ENCODE peak calls at places on chromosomes 12 and 14, in ten cellular contexts. One of them, this sample, is unnamed. For H3K4me1, the result is how much of the 10 kb centered on the place peaks cover.

GRCh38 chr12:79688376-79689040 is 2.3 kb downstream of the PAWR start:
- DNase-seq in prostate gland: no peak
- DNase-seq in HepG2: no peak
- DNase-seq in breast epithelium: no peak
- DNase-seq in esophagus muscularis mucosa: no peak
- DNase-seq in upper lobe of left lung: no peak
- DNase-seq in transverse colon: no peak
- DNase-seq in spleen: no peak
- DNase-seq in SK-N-SH: no peak
- DNase-seq in vagina: no peak
- DNase-seq in this sample: no peak

GRCh38 chr12:126434412-126434811 is 1369.2 kb downstream of the AACS start:
- DNase-seq in esophagus muscularis mucosa: no peak
- DNase-seq in upper lobe of left lung: no peak
- DNase-seq in breast epithelium: no peak
- DNase-seq in HepG2: no peak
- DNase-seq in prostate gland: no peak
- DNase-seq in spleen: no peak
- DNase-seq in transverse colon: no peak
- DNase-seq in vagina: no peak
- DNase-seq in SK-N-SH: no peak
- DNase-seq in this sample: no peak

GRCh38 chr14:92747701-92748258 is 647 bp downstream of the LGMN start:
- DNase-seq in SK-N-SH: peak
- DNase-seq in prostate gland: peak
- DNase-seq in transverse colon: peak
- DNase-seq in upper lobe of left lung: no peak
- DNase-seq in breast epithelium: no peak
- DNase-seq in HepG2: peak
- DNase-seq in vagina: no peak
- DNase-seq in esophagus muscularis mucosa: no peak
- DNase-seq in spleen: no peak
- DNase-seq in this sample: no peak

GRCh38 chr12:69583203-69583602 is 2.1 kb upstream of the CCT2 start:
- DNase-seq in transverse colon: no peak
- DNase-seq in prostate gland: no peak
- DNase-seq in vagina: no peak
- DNase-seq in SK-N-SH: no peak
- DNase-seq in breast epithelium: no peak
- DNase-seq in esophagus muscularis mucosa: no peak
- DNase-seq in spleen: no peak
- DNase-seq in HepG2: peak
- DNase-seq in upper lobe of left lung: no peak
- DNase-seq in this sample: no peak

GRCh38 chr12:642633-643477 is 20.4 kb downstream of the NINJ2 start:
- DNase-seq in vagina: no peak
- DNase-seq in esophagus muscularis mucosa: no peak
- DNase-seq in HepG2: no peak
- DNase-seq in SK-N-SH: peak
- DNase-seq in breast epithelium: no peak
- DNase-seq in prostate gland: peak
- DNase-seq in transverse colon: peak
- DNase-seq in upper lobe of left lung: peak
- DNase-seq in spleen: peak
- DNase-seq in this sample: peak

GRCh38 chr12:50221228-50222008 is 54.2 kb upstream of the CERS5 start:
- DNase-seq in vagina: no peak
- DNase-seq in esophagus muscularis mucosa: no peak
- DNase-seq in prostate gland: peak
- DNase-seq in breast epithelium: no peak
- DNase-seq in spleen: no peak
- DNase-seq in SK-N-SH: peak
- DNase-seq in upper lobe of left lung: no peak
- DNase-seq in HepG2: no peak
- DNase-seq in transverse colon: no peak
- DNase-seq in this sample: no peak

GRCh38 chr12:65434737-65435136 is 156.3 kb downstream of the MSRB3 start:
- DNase-seq in vagina: no peak
- DNase-seq in HepG2: no peak
- DNase-seq in breast epithelium: no peak
- DNase-seq in SK-N-SH: no peak
- DNase-seq in prostate gland: no peak
- DNase-seq in upper lobe of left lung: no peak
- DNase-seq in spleen: no peak
- DNase-seq in transverse colon: no peak
- DNase-seq in esophagus muscularis mucosa: no peak
- DNase-seq in this sample: no peak

GRCh38 chr12:47736877-47737676 is 11.8 kb upstream of the ENDOU start:
- DNase-seq in spleen: peak
- DNase-seq in transverse colon: peak
- DNase-seq in prostate gland: peak
- DNase-seq in SK-N-SH: peak
- DNase-seq in upper lobe of left lung: peak
- DNase-seq in esophagus muscularis mucosa: peak
- DNase-seq in HepG2: no peak
- DNase-seq in breast epithelium: peak
- DNase-seq in vagina: peak
- DNase-seq in this sample: peak

GRCh38 chr14:98578204-98578603 is 693.8 kb downstream of the BCL11B start:
- DNase-seq in prostate gland: no peak
- DNase-seq in breast epithelium: no peak
- DNase-seq in spleen: no peak
- DNase-seq in esophagus muscularis mucosa: no peak
- DNase-seq in SK-N-SH: no peak
- DNase-seq in transverse colon: no peak
- DNase-seq in HepG2: no peak
- DNase-seq in upper lobe of left lung: no peak
- DNase-seq in vagina: no peak
- DNase-seq in this sample: no peak

GRCh38 chr14:99597911-99598600 is 6.0 kb downstream of the CCDC85C start:
- DNase-seq in spleen: no peak
- DNase-seq in breast epithelium: no peak
- DNase-seq in upper lobe of left lung: no peak
- DNase-seq in esophagus muscularis mucosa: no peak
- DNase-seq in transverse colon: no peak
- DNase-seq in vagina: no peak
- DNase-seq in SK-N-SH: no peak
- DNase-seq in HepG2: no peak
- DNase-seq in prostate gland: no peak
- DNase-seq in this sample: no peak

GRCh38 chr14:89407856-89408255 is 9.2 kb downstream of the FOXN3 start:
- DNase-seq in SK-N-SH: no peak
- DNase-seq in upper lobe of left lung: no peak
- DNase-seq in vagina: no peak
- DNase-seq in breast epithelium: no peak
- DNase-seq in transverse colon: no peak
- DNase-seq in spleen: no peak
- DNase-seq in HepG2: no peak
- DNase-seq in esophagus muscularis mucosa: no peak
- DNase-seq in prostate gland: no peak
- DNase-seq in this sample: no peak

GRCh38 chr14:31244626-31245025 is 37.0 kb upstream of the HECTD1 start:
- DNase-seq in HepG2: no peak
- DNase-seq in esophagus muscularis mucosa: no peak
- DNase-seq in prostate gland: no peak
- DNase-seq in transverse colon: no peak
- DNase-seq in breast epithelium: no peak
- DNase-seq in spleen: no peak
- DNase-seq in upper lobe of left lung: no peak
- DNase-seq in SK-N-SH: no peak
- DNase-seq in vagina: no peak
- DNase-seq in this sample: no peak

GRCh38 chr12:88150063-88150462 is 8.0 kb downstream of the TMTC3 start:
- DNase-seq in prostate gland: no peak
- DNase-seq in transverse colon: no peak
- DNase-seq in spleen: no peak
- DNase-seq in esophagus muscularis mucosa: no peak
- DNase-seq in SK-N-SH: no peak
- DNase-seq in HepG2: no peak
- DNase-seq in breast epithelium: no peak
- DNase-seq in vagina: no peak
- DNase-seq in upper lobe of left lung: no peak
- DNase-seq in this sample: no peak

GRCh38 chr14:95948608-95949007 is 72.0 kb downstream of the TUNAR start:
- DNase-seq in prostate gland: no peak
- DNase-seq in vagina: no peak
- DNase-seq in esophagus muscularis mucosa: no peak
- DNase-seq in upper lobe of left lung: no peak
- DNase-seq in transverse colon: no peak
- DNase-seq in spleen: no peak
- DNase-seq in SK-N-SH: no peak
- DNase-seq in HepG2: no peak
- DNase-seq in breast epithelium: no peak
- DNase-seq in this sample: no peak

GRCh38 chr12:95116341-95116740 is 42.9 kb upstream of the NR2C1 start:
- DNase-seq in SK-N-SH: no peak
- DNase-seq in prostate gland: no peak
- DNase-seq in transverse colon: no peak
- DNase-seq in upper lobe of left lung: no peak
- DNase-seq in breast epithelium: no peak
- DNase-seq in esophagus muscularis mucosa: no peak
- DNase-seq in HepG2: no peak
- DNase-seq in vagina: no peak
- DNase-seq in spleen: no peak
- DNase-seq in this sample: no peak

GRCh38 chr12:75135021-75135420 is 74.6 kb downstream of the KCNC2 start:
- DNase-seq in spleen: no peak
- DNase-seq in transverse colon: no peak
- DNase-seq in breast epithelium: no peak
- DNase-seq in esophagus muscularis mucosa: no peak
- DNase-seq in vagina: no peak
- DNase-seq in SK-N-SH: no peak
- DNase-seq in prostate gland: no peak
- DNase-seq in upper lobe of left lung: no peak
- DNase-seq in HepG2: no peak
- DNase-seq in this sample: no peak

GRCh38 chr14:103803661-103804060 is 43.7 kb downstream of the PPP1R13B start:
- DNase-seq in HepG2: no peak
- DNase-seq in prostate gland: no peak
- DNase-seq in esophagus muscularis mucosa: no peak
- DNase-seq in breast epithelium: no peak
- DNase-seq in upper lobe of left lung: no peak
- DNase-seq in spleen: no peak
- DNase-seq in SK-N-SH: no peak
- DNase-seq in vagina: no peak
- DNase-seq in transverse colon: no peak
- DNase-seq in this sample: no peak

GRCh38 chr14:65483647-65484046 is 71.1 kb downstream of the FUT8 start:
- DNase-seq in spleen: no peak
- DNase-seq in transverse colon: no peak
- DNase-seq in esophagus muscularis mucosa: no peak
- DNase-seq in upper lobe of left lung: no peak
- DNase-seq in breast epithelium: no peak
- DNase-seq in prostate gland: no peak
- DNase-seq in HepG2: no peak
- DNase-seq in vagina: no peak
- DNase-seq in SK-N-SH: no peak
- DNase-seq in this sample: no peak
- TF ChIP-seq POLR2AphosphoS5 in spleen: no peak
- TF ChIP-seq POLR2AphosphoS5 in transverse colon: no peak
- TF ChIP-seq POLR2AphosphoS5 in esophagus muscularis mucosa: no peak
- TF ChIP-seq POLR2AphosphoS5 in upper lobe of left lung: no peak
- TF ChIP-seq POLR2AphosphoS5 in breast epithelium: no peak
- TF ChIP-seq POLR2AphosphoS5 in prostate gland: no peak
- TF ChIP-seq POLR2AphosphoS5 in HepG2: no peak
- TF ChIP-seq POLR2AphosphoS5 in vagina: no peak
- TF ChIP-seq POLR2AphosphoS5 in SK-N-SH: no peak
- TF ChIP-seq POLR2AphosphoS5 in this sample: no peak

GRCh38 chr14:75715926-75716780 is 55.1 kb downstream of the TTLL5 start:
- DNase-seq in transverse colon: no peak
- DNase-seq in upper lobe of left lung: no peak
- DNase-seq in prostate gland: no peak
- DNase-seq in spleen: no peak
- DNase-seq in HepG2: no peak
- DNase-seq in esophagus muscularis mucosa: no peak
- DNase-seq in vagina: no peak
- DNase-seq in SK-N-SH: no peak
- DNase-seq in breast epithelium: no peak
- DNase-seq in this sample: no peak
- H3K4me1 ChIP-seq in transverse colon: under half
- H3K4me1 ChIP-seq in upper lobe of left lung: under half
- H3K4me1 ChIP-seq in prostate gland: under half
- H3K4me1 ChIP-seq in spleen: under half
- H3K4me1 ChIP-seq in HepG2: under half
- H3K4me1 ChIP-seq in esophagus muscularis mucosa: under half
- H3K4me1 ChIP-seq in vagina: under half
- H3K4me1 ChIP-seq in SK-N-SH: under half
- H3K4me1 ChIP-seq in breast epithelium: under half
- H3K4me1 ChIP-seq in this sample: under half

DNA sequence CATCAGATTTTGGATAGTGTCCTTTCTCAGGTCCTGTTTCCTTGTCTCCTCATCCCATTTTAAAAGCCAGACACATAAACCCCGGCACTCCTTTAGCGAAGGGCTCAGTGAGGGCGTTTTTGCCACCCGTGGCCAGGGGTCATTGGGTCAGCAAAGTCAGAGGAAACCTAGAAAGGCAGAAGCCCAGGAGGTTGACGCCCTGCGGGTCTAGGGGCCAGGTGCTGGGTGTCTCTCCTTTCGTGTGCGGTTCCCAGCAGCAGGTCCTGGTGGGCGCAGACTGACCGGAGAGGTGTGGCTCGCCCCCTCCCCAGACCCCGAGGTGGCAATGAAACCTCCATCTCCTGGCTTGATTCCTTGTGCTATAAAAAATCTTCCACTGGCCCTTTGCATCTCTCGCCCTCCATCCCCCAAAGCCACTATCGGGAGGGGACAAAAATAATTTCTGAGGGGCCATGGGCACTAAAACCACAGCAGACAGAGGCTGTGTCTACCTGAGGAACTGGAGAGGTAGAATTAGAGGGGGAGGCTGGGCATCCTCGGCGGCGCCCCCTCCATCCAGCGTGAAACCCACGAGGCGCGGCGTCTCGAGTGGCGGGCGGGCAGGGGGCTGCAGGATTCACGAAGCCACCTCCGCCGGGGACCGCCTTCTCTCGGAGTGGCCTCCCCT is 856 bp upstream of the FRMD6 start:
- DNase-seq in upper lobe of left lung: no peak
- DNase-seq in vagina: peak
- DNase-seq in breast epithelium: no peak
- DNase-seq in esophagus muscularis mucosa: no peak
- DNase-seq in SK-N-SH: peak
- DNase-seq in HepG2: no peak
- DNase-seq in transverse colon: peak
- DNase-seq in prostate gland: peak
- DNase-seq in spleen: peak
- DNase-seq in this sample: no peak
- TF ChIP-seq POLR2AphosphoS5 in upper lobe of left lung: no peak
- TF ChIP-seq POLR2AphosphoS5 in vagina: no peak
- TF ChIP-seq POLR2AphosphoS5 in breast epithelium: no peak
- TF ChIP-seq POLR2AphosphoS5 in esophagus muscularis mucosa: no peak
- TF ChIP-seq POLR2AphosphoS5 in SK-N-SH: no peak
- TF ChIP-seq POLR2AphosphoS5 in HepG2: no peak
- TF ChIP-seq POLR2AphosphoS5 in transverse colon: no peak
- TF ChIP-seq POLR2AphosphoS5 in prostate gland: no peak
- TF ChIP-seq POLR2AphosphoS5 in spleen: no peak
- TF ChIP-seq POLR2AphosphoS5 in this sample: no peak

DNA sequence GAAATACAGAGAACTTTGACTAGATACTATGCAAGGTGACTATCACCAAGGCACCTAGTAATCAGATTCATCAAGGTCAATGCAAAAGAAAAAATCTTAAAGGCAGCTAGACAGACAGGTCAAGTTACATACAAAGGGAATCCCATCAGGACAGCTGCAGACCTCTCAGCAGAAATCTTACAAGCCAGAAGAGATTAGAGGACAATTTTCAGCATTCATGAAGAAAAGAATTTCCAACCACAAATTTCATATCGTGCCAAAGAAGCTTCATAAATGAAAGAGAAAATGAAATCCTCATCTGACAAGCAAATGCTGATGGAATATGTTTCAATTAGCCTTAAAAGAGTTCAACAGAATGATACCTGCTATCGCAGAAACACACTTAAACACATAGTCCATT is 913.7 kb downstream of the RPS29 start:
- DNase-seq in SK-N-SH: no peak
- DNase-seq in esophagus muscularis mucosa: no peak
- DNase-seq in vagina: no peak
- DNase-seq in breast epithelium: no peak
- DNase-seq in upper lobe of left lung: no peak
- DNase-seq in spleen: no peak
- DNase-seq in transverse colon: no peak
- DNase-seq in prostate gland: no peak
- DNase-seq in HepG2: no peak
- DNase-seq in this sample: no peak
- H3K4me1 ChIP-seq in SK-N-SH: under half
- H3K4me1 ChIP-seq in esophagus muscularis mucosa: under half
- H3K4me1 ChIP-seq in vagina: under half
- H3K4me1 ChIP-seq in breast epithelium: under half
- H3K4me1 ChIP-seq in upper lobe of left lung: under half
- H3K4me1 ChIP-seq in spleen: under half
- H3K4me1 ChIP-seq in transverse colon: under half
- H3K4me1 ChIP-seq in prostate gland: under half
- H3K4me1 ChIP-seq in HepG2: under half
- H3K4me1 ChIP-seq in this sample: under half

This sample was measured in stomach.